ENCODE peak calls at places on chromosome 9, in nine cellular contexts. L is HEK293T; V is mesendoderm; Q is effector memory CD8-positive, alpha-beta T cell; Z is smooth muscle cell of the brain vasculature; T is activated CD4-positive, alpha-beta memory T cell treated with anti-CD3 and anti-CD28 coated beads for 36 hours; S is transverse colon; Y is NCI-H1105; F is HT-29. J is an unnamed sample.

GRCh38 chr9:86093788-86094555 is 5.4 kb downstream of the GOLM1 start:
- DNase-seq in L (peak; percentile 67), V (peak; percentile 37), Q (no peak), Z (no peak), T (no peak), S (peak; percentile 87), Y (no peak), F (peak; percentile 91), J (peak; percentile 67)

GRCh38 chr9:94900222-94901018 is 173.9 kb downstream of the AOPEP start:
- DNase-seq in L (no peak), V (no peak), Q (no peak), Z (peak; percentile 45), T (no peak), S (no peak), Y (no peak), F (no peak), J (no peak)

GRCh38 chr9:136437839-136438547 is 1.7 kb downstream of the INPP5E start:
- DNase-seq in L (no peak), V (no peak), Q (no peak), Z (no peak), T (peak; percentile 31), S (no peak), Y (no peak), F (peak; percentile 10), J (no peak)

GRCh38 chr9:136093995-136094881 is 851 bp downstream of the NACC2 start:
- DNase-seq in L (peak; percentile 56), V (peak; percentile 34), Q (peak; percentile 57), Z (no peak), T (peak; percentile 77), S (peak; percentile 74), Y (no peak), F (peak; percentile 73), J (peak; percentile 81)

GRCh38 chr9:98154678-98155077 is 35.7 kb upstream of the TRIM14 start:
- DNase-seq in L (no peak), V (no peak), Q (no peak), Z (no peak), T (no peak), S (no peak), Y (no peak), F (peak; percentile 54), J (no peak)

GRCh38 chr9:110152704-110153374 is 55.1 kb downstream of the C9orf152 start:
- DNase-seq in L (peak; percentile 65), V (peak; percentile 78), Q (peak; percentile 7), Z (no peak), T (no peak), S (no peak), Y (peak; percentile 32), F (peak; percentile 69), J (peak; percentile 64)

GRCh38 chr9:70043689-70044449 is at the start of gene MAMDC2:
- DNase-seq in L (no peak), V (peak; percentile 73), Q (no peak), Z (no peak), T (no peak), S (peak; percentile 42), Y (no peak), F (no peak), J (peak; percentile 91)

GRCh38 chr9:133589454-133590227 is 19.5 kb downstream of the FAM163B start:
- DNase-seq in L (peak; percentile 57), V (peak; percentile 75), Q (peak; percentile 15), Z (no peak), T (peak; percentile 56), S (no peak), Y (no peak), F (no peak), J (no peak)

GRCh38 chr9:88953401-88954029 is 37.8 kb upstream of the S1PR3 start:
- DNase-seq in L (no peak), V (no peak), Q (no peak), Z (no peak), T (no peak), S (no peak), Y (no peak), F (no peak), J (peak; percentile 71)

J was measured in islet precursor cell.